ENCODE peak calls at places on chromosomes 13 and 19, in ten cellular contexts. K, F, T, M, U, L, B, D, O and R are unnamed samples. For H3K4me1 and H3K27me3, the result is how much of the 10 kb centered on the place peaks cover.

GRCh38 chr13:44921931-44922758 is 67.1 kb downstream of the NUFIP1 start:
- DNase-seq in K (peak), F (peak), T (peak), M (no peak), U (peak), L (no peak), B (peak), D (peak), O (peak), R (peak)

GRCh38 chr13:48265217-48265815 is 32.3 kb downstream of the ITM2B start:
- DNase-seq in K (no peak), F (no peak), T (no peak), M (no peak), U (no peak), L (no peak), B (no peak), D (peak), O (no peak), R (no peak)

GRCh38 chr19:16031872-16032200 is 44.5 kb upstream of the TPM4 start:
- DNase-seq in K (peak), F (no peak), T (no peak), M (no peak), U (no peak), L (no peak), B (no peak), D (no peak), O (no peak), R (no peak)

GRCh38 chr13:42574011-42574410 is at the start of gene TNFSF11:
- DNase-seq in K (no peak), F (no peak), T (no peak), M (no peak), U (no peak), L (no peak), B (no peak), D (no peak), O (no peak), R (no peak)

GRCh38 chr13:32045537-32045936 is 14.0 kb downstream of the FRY start:
- DNase-seq in K (no peak), F (no peak), T (no peak), M (no peak), U (no peak), L (no peak), B (peak), D (no peak), O (no peak), R (no peak)

GRCh38 chr13:80473695-80474094 is 132.8 kb upstream of the SPRY2 start:
- DNase-seq in K (peak), F (no peak), T (no peak), M (no peak), U (peak), L (no peak), B (peak), D (no peak), O (no peak), R (no peak)

GRCh38 chr19:15570420-15570819 is 44.6 kb upstream of the CYP4F8 start:
- DNase-seq in K (no peak), F (no peak), T (no peak), M (no peak), U (no peak), L (no peak), B (no peak), D (no peak), O (no peak), R (no peak)

GRCh38 chr13:41465215-41465907 is 8.0 kb downstream of the RGCC start:
- DNase-seq in K (peak), F (peak), T (peak), M (peak), U (peak), L (no peak), B (peak), D (peak), O (peak), R (peak)

GRCh38 chr13:30616927-30617314 is 799 bp upstream of the USPL1 start:
- DNase-seq in K (peak), F (no peak), T (peak), M (no peak), U (peak), L (peak), B (peak), D (peak), O (peak), R (peak)

GRCh38 chr13:102945324-102945815 is 99.5 kb downstream of the ERCC5 start:
- DNase-seq in K (no peak), F (no peak), T (no peak), M (no peak), U (no peak), L (no peak), B (no peak), D (no peak), O (no peak), R (no peak)

GRCh38 chr19:54206831-54207177 is 6.1 kb downstream of the RPS9 start:
- DNase-seq in K (no peak), F (no peak), T (no peak), M (no peak), U (no peak), L (no peak), B (no peak), D (no peak), O (no peak), R (no peak)
- H3K4me1 ChIP-seq in K (half or more), F (half or more), T (under half), M (half or more), U (half or more), L (under half), B (under half), D (under half), O (half or more), R (half or more)

GRCh38 chr19:50190439-50190891 is 13.0 kb upstream of the MYH14 start:
- DNase-seq in K (no peak), F (no peak), T (peak), M (no peak), U (no peak), L (no peak), B (no peak), D (peak), O (no peak), R (no peak)

GRCh38 chr19:50191270-50191669 is 12.2 kb upstream of the MYH14 start:
- DNase-seq in K (no peak), F (no peak), T (no peak), M (no peak), U (no peak), L (no peak), B (no peak), D (no peak), O (no peak), R (no peak)

GRCh38 chr19:50187937-50188336 is 15.5 kb upstream of the MYH14 start:
- DNase-seq in K (no peak), F (no peak), T (peak), M (no peak), U (no peak), L (no peak), B (no peak), D (peak), O (no peak), R (no peak)

GRCh38 chr19:50192463-50193211 is 10.8 kb upstream of the MYH14 start:
- DNase-seq in K (no peak), F (no peak), T (no peak), M (no peak), U (no peak), L (no peak), B (no peak), D (no peak), O (no peak), R (no peak)

GRCh38 chr19:50189326-50189725 is 14.1 kb upstream of the MYH14 start:
- DNase-seq in K (no peak), F (no peak), T (peak), M (no peak), U (no peak), L (no peak), B (no peak), D (peak), O (no peak), R (no peak)
- H3K27me3 ChIP-seq in K (under half), F (under half), T (under half), M (under half), U (under half), L (under half), B (under half), D (under half), O (under half), R (under half)

GRCh38 chr19:2243274-2244121 is 5.6 kb upstream of the AMH start:
- DNase-seq in K (no peak), F (no peak), T (no peak), M (no peak), U (no peak), L (no peak), B (no peak), D (peak), O (no peak), R (no peak)
- H3K4me1 ChIP-seq in K (half or more), F (half or more), T (under half), M (under half), U (under half), L (under half), B (under half), D (under half), O (under half), R (under half)

GRCh38 chr19:38360351-38360750 is 14.0 kb upstream of the PSMD8 start:
- DNase-seq in K (no peak), F (no peak), T (no peak), M (no peak), U (no peak), L (no peak), B (no peak), D (no peak), O (no peak), R (no peak)
- H3K27me3 ChIP-seq in K (under half), F (under half), T (under half), M (under half), U (under half), L (under half), B (under half), D (half or more), O (under half), R (under half)

GRCh38 chr19:45172173-45172572 is 5.9 kb downstream of the TRAPPC6A start:
- DNase-seq in K (no peak), F (no peak), T (no peak), M (no peak), U (no peak), L (no peak), B (no peak), D (no peak), O (no peak), R (no peak)

GRCh38 chr19:45175663-45176345 is 2.2 kb downstream of the TRAPPC6A start:
- DNase-seq in K (no peak), F (no peak), T (no peak), M (no peak), U (no peak), L (no peak), B (no peak), D (no peak), O (no peak), R (no peak)

GRCh38 chr19:45171211-45171623 is 6.8 kb downstream of the TRAPPC6A start:
- DNase-seq in K (no peak), F (no peak), T (no peak), M (peak), U (peak), L (no peak), B (no peak), D (no peak), O (peak), R (no peak)

GRCh38 chr19:45172611-45173208 is 5.3 kb downstream of the TRAPPC6A start:
- DNase-seq in K (no peak), F (no peak), T (no peak), M (no peak), U (no peak), L (no peak), B (no peak), D (no peak), O (no peak), R (no peak)

GRCh38 chr19:45173816-45174215 is 4.2 kb downstream of the TRAPPC6A start:
- DNase-seq in K (no peak), F (no peak), T (no peak), M (no peak), U (no peak), L (no peak), B (peak), D (no peak), O (no peak), R (no peak)
- H3K4me1 ChIP-seq in K (under half), F (under half), T (under half), M (under half), U (under half), L (under half), B (under half), D (under half), O (under half), R (under half)

DNA sequence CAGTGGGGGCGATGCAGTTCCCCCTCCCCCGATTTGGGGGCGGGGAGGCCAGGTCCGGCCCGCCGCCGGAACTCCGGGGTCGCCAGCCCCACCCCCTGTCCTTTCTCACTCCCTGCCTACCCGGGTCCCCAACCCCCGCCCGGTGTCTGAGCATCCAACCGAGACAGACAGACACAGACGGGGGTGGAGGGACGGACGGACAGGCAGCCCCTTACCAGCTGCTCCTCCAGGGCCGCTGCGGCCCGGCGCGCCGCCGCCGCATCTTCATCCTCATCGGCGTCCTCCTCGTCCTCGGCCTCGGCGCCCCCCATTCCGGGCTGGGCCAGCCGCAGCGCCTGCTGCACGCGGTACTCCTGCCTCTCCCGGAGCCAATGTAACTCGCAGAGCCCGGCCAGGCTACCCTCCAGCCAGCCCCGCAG is 372 bp downstream of the DACT3 start:
- DNase-seq in K (no peak), F (peak), T (peak), M (no peak), U (no peak), L (no peak), B (no peak), D (no peak), O (peak), R (no peak)
- H3K27me3 ChIP-seq in K (under half), F (under half), T (under half), M (under half), U (under half), L (under half), B (under half), D (under half), O (under half), R (under half)

GRCh38 chr13:113404723-113405471 is 41.0 kb upstream of the GRTP1 start:
- DNase-seq in K (no peak), F (peak), T (no peak), M (no peak), U (no peak), L (no peak), B (no peak), D (no peak), O (no peak), R (no peak)
- H3K4me1 ChIP-seq in K (under half), F (half or more), T (under half), M (under half), U (under half), L (under half), B (under half), D (under half), O (under half), R (under half)

DNA sequence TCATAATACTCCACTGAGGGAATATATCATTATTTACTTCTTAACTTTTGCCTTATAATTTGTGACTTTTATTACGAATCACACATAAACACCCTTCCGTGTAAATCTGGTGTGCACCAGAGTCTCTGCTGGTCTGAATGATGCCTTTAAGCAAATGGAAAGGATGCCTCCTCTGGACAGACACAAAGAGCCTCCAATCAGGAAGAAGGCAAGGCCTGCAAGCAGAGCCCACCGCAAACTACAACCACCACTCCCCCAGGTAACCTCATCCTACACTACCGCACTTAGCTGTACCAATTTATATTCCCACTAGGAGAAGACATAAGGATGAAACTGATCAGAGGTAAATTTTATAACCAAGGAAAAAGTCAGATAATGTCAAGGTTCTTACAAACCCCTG is 137.6 kb downstream of the KLF12 start:
- DNase-seq in K (no peak), F (no peak), T (no peak), M (no peak), U (no peak), L (no peak), B (no peak), D (no peak), O (no peak), R (no peak)
- H3K27me3 ChIP-seq in K (under half), F (under half), T (under half), M (under half), U (under half), L (under half), B (under half), D (under half), O (under half), R (under half)

DNA sequence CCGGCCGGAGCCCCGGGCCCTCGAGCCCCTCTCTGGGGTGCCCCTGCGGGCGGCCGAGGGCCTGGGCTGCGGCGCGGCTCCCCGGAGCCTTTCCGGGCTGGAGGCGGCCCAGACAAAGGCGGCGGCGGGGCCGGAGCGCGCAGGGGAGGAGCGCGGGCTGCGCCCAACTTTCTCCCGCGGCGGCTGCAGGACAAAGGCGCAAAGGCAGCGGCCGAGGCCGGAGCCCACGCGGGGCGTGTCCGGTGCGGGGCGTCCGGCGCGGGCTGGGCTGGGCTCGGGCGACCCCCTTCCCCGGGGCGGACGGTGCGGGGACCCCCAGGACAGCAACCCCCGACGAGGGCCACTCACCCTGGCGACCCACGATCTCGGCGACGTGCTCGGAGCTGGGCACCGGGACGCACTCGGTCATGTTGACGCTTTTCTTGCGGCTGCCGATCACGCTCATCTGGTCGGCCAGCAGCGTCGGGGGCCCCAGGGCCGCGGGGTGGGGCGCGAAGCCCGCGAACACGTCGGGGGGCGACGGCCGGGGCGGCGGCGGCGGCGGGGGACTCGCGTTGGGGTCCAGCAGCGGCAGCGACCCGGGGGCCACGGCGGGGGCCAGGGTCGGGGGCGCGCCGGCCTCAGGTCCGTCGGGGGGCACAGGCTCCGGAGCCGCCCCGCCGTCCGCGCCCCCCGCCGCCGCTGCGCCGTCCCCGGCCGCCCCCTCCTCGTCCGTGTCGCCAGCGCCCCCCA is 843 bp downstream of the MEX3D start:
- DNase-seq in K (no peak), F (no peak), T (peak), M (no peak), U (peak), L (no peak), B (no peak), D (peak), O (no peak), R (no peak)
- H3K4me1 ChIP-seq in K (under half), F (under half), T (under half), M (under half), U (under half), L (under half), B (under half), D (under half), O (under half), R (under half)

GRCh38 chr19:29512748-29513147 is 13.0 kb upstream of the VSTM2B start:
- DNase-seq in K (no peak), F (no peak), T (no peak), M (no peak), U (no peak), L (no peak), B (no peak), D (no peak), O (no peak), R (no peak)
- H3K27me3 ChIP-seq in K (under half), F (under half), T (under half), M (under half), U (under half), L (under half), B (under half), D (under half), O (under half), R (under half)